ENCODE peak calls at places on chromosome 4, in seven cellular contexts. F is brain microvascular endothelial cell; R is stimulated activated CD8-positive, alpha-beta memory T cell treated with anti-CD3 and anti-CD28 coated beads, Interleukin-4, amount 100 ng/mL, for 1 hour; Z is effector memory CD8-positive, alpha-beta T cell; H is iris pigment epithelial cell; P is B cell; A is neuronal stem cell. B is an unnamed sample.

GRCh38 chr4:133316874-133317273 is 167.8 kb downstream of the PCDH10 start:
- DNase-seq in F (no peak), R (no peak), Z (no peak), H (peak; percentile 0), P (no peak), A (no peak), B (no peak)

GRCh38 chr4:6280365-6280996 is 10.8 kb downstream of the WFS1 start:
- DNase-seq in F (no peak), R (no peak), Z (no peak), H (no peak), P (no peak), A (no peak), B (no peak)

GRCh38 chr4:73021634-73022033 is 47.9 kb downstream of the COX18 start:
- DNase-seq in F (peak; percentile 54), R (no peak), Z (no peak), H (peak; percentile 71), P (no peak), A (no peak), B (no peak)

GRCh38 chr4:181684310-181684709 is 558.9 kb upstream of the TENM3 start:
- DNase-seq in F (peak; percentile 40), R (no peak), Z (no peak), H (peak; percentile 94), P (no peak), A (no peak), B (no peak)

GRCh38 chr4:179927473-179927872 is 2315.7 kb upstream of the TENM3 start:
- DNase-seq in F (no peak), R (no peak), Z (no peak), H (no peak), P (no peak), A (no peak), B (no peak)

GRCh38 chr4:174808836-174809235 is 20.2 kb downstream of the GLRA3 start:
- DNase-seq in F (no peak), R (no peak), Z (no peak), H (no peak), P (no peak), A (no peak), B (no peak)

GRCh38 chr4:133000012-133000411 is 149.1 kb upstream of the PCDH10 start:
- DNase-seq in F (peak; percentile 12), R (no peak), Z (no peak), H (peak; percentile 26), P (no peak), A (no peak), B (no peak)

GRCh38 chr4:168886361-168886760 is 123.7 kb downstream of the CBR4 start:
- DNase-seq in F (peak; percentile 77), R (no peak), Z (no peak), H (peak; percentile 81), P (no peak), A (no peak), B (no peak)

GRCh38 chr4:82721819-82722423 is 76.7 kb downstream of the SCD5 start:
- DNase-seq in F (no peak), R (no peak), Z (peak; percentile 2), H (no peak), P (no peak), A (no peak), B (peak; percentile 20)

GRCh38 chr4:98573791-98574190 is 84.6 kb downstream of the TSPAN5 start:
- DNase-seq in F (no peak), R (no peak), Z (no peak), H (no peak), P (no peak), A (no peak), B (no peak)

GRCh38 chr4:137116144-137116543 is 416.1 kb downstream of the PCDH18 start:
- DNase-seq in F (peak; percentile 12), R (no peak), Z (no peak), H (peak; percentile 34), P (no peak), A (no peak), B (no peak)

GRCh38 chr4:168648929-168649328 is 152.1 kb downstream of the PALLD start:
- DNase-seq in F (peak; percentile 93), R (no peak), Z (no peak), H (peak; percentile 88), P (no peak), A (no peak), B (no peak)

GRCh38 chr4:10582059-10582686 is 102.4 kb downstream of the CLNK start:
- DNase-seq in F (peak; percentile 65), R (no peak), Z (peak; percentile 2), H (peak; percentile 52), P (no peak), A (peak; percentile 42), B (no peak)

GRCh38 chr4:37892641-37893040 is 1.8 kb downstream of the TBC1D1 start:
- DNase-seq in F (no peak), R (no peak), Z (peak; percentile 38), H (no peak), P (peak; percentile 89), A (no peak), B (peak; percentile 38)

GRCh38 chr4:145167884-145168283 is 12.5 kb downstream of the OTUD4 start:
- DNase-seq in F (no peak), R (no peak), Z (no peak), H (no peak), P (no peak), A (no peak), B (no peak)

GRCh38 chr4:133624744-133625143 is 475.6 kb downstream of the PCDH10 start:
- DNase-seq in F (no peak), R (no peak), Z (no peak), H (no peak), P (no peak), A (no peak), B (no peak)

GRCh38 chr4:135604531-135604930 is 1402.9 kb upstream of the PABPC4L start:
- DNase-seq in F (no peak), R (no peak), Z (no peak), H (no peak), P (no peak), A (no peak), B (no peak)

GRCh38 chr4:6753103-6753560 is 29.4 kb upstream of the KIAA0232 start:
- DNase-seq in F (no peak), R (no peak), Z (no peak), H (no peak), P (no peak), A (no peak), B (no peak)

GRCh38 chr4:100913685-100914084 is 395.9 kb upstream of the EMCN start:
- DNase-seq in F (no peak), R (no peak), Z (no peak), H (no peak), P (no peak), A (no peak), B (no peak)

GRCh38 chr4:23266401-23266800 is 573.7 kb downstream of the GBA3 start:
- DNase-seq in F (no peak), R (no peak), Z (no peak), H (no peak), P (no peak), A (no peak), B (no peak)

GRCh38 chr4:101271516-101271915 is 75.8 kb downstream of the PPP3CA start:
- DNase-seq in F (no peak), R (no peak), Z (no peak), H (no peak), P (no peak), A (no peak), B (no peak)

GRCh38 chr4:110270492-110271197 is 72.2 kb upstream of the ELOVL6 start:
- DNase-seq in F (peak; percentile 66), R (no peak), Z (no peak), H (peak; percentile 78), P (no peak), A (no peak), B (no peak)

GRCh38 chr4:75634281-75634680 is 4.0 kb upstream of the CDKL2 start:
- DNase-seq in F (no peak), R (no peak), Z (no peak), H (no peak), P (no peak), A (no peak), B (no peak)

GRCh38 chr4:155899891-155900290 is 3.6 kb upstream of the TDO2 start:
- DNase-seq in F (no peak), R (no peak), Z (no peak), H (no peak), P (no peak), A (no peak), B (no peak)

GRCh38 chr4:1050486-1051213 is 39.2 kb downstream of the FGFRL1 start:
- DNase-seq in F (no peak), R (no peak), Z (no peak), H (no peak), P (peak; percentile 24), A (no peak), B (peak; percentile 7)

GRCh38 chr4:7393491-7394183 is 41.1 kb downstream of the PSAPL1 start:
- DNase-seq in F (no peak), R (no peak), Z (no peak), H (no peak), P (no peak), A (no peak), B (no peak)

GRCh38 chr4:109730294-109731051 is 603 bp upstream of the PLA2G12A start:
- DNase-seq in F (peak; percentile 44), R (no peak), Z (no peak), H (peak; percentile 64), P (no peak), A (peak; percentile 58), B (no peak)

GRCh38 chr4:80540349-80540748 is 204.8 kb downstream of the CFAP299 start:
- DNase-seq in F (no peak), R (no peak), Z (no peak), H (no peak), P (no peak), A (no peak), B (no peak)

GRCh38 chr4:155249036-155249566 is 40.7 kb downstream of the NPY2R start:
- DNase-seq in F (no peak), R (no peak), Z (no peak), H (no peak), P (no peak), A (peak; percentile 43), B (no peak)

GRCh38 chr4:69764311-69764710 is 3.9 kb upstream of the SULT1B1 start:
- DNase-seq in F (no peak), R (no peak), Z (no peak), H (peak; percentile 37), P (no peak), A (no peak), B (no peak)

GRCh38 chr4:71930459-71930858 is 101.3 kb upstream of the NPFFR2 start:
- DNase-seq in F (no peak), R (no peak), Z (no peak), H (no peak), P (no peak), A (no peak), B (no peak)

GRCh38 chr4:158818595-158818994 is 49.8 kb downstream of the FNIP2 start:
- DNase-seq in F (no peak), R (no peak), Z (no peak), H (no peak), P (no peak), A (no peak), B (no peak)

GRCh38 chr4:13541720-13542576 is 2.4 kb downstream of the NKX3-2 start:
- DNase-seq in F (no peak), R (no peak), Z (no peak), H (no peak), P (no peak), A (no peak), B (peak; percentile 48)

GRCh38 chr4:30950737-30951136 is 230.6 kb downstream of the PCDH7 start:
- DNase-seq in F (no peak), R (no peak), Z (no peak), H (no peak), P (no peak), A (no peak), B (no peak)

GRCh38 chr4:89371614-89372013 is 64.0 kb upstream of the GPRIN3 start:
- DNase-seq in F (no peak), R (no peak), Z (no peak), H (no peak), P (no peak), A (no peak), B (no peak)

GRCh38 chr4:79652232-79652631 is 244.2 kb upstream of the GK2 start:
- DNase-seq in F (peak; percentile 83), R (no peak), Z (no peak), H (peak; percentile 79), P (no peak), A (no peak), B (no peak)

GRCh38 chr4:187124311-187124710 is 400.7 kb upstream of the FAT1 start:
- DNase-seq in F (no peak), R (no peak), Z (no peak), H (no peak), P (no peak), A (peak; percentile 6), B (no peak)

GRCh38 chr4:121656269-121656641 is 40.5 kb downstream of the ANXA5 start:
- DNase-seq in F (peak; percentile 85), R (no peak), Z (peak; percentile 2), H (peak; percentile 84), P (no peak), A (peak; percentile 46), B (peak; percentile 26)